ENCODE peak calls at places on chromosome 16, in seven cellular contexts. One of them, this sample, is unnamed.

GRCh38 chr16:89360760-89361435 is 129.5 kb downstream of the ANKRD11 start:
- DNase-seq in B cell: peak
- DNase-seq in MCF 10A: no peak
- DNase-seq in left ventricle myocardium inferior: no peak
- DNase-seq in fibroblast of pulmonary artery: no peak
- DNase-seq in AG04450: no peak
- DNase-seq in Peyer's patch: peak
- DNase-seq in this sample: no peak

GRCh38 chr16:64428463-64428862 is 693.4 kb downstream of the CDH11 start:
- DNase-seq in B cell: no peak
- DNase-seq in AG04450: peak
- DNase-seq in fibroblast of pulmonary artery: peak
- DNase-seq in Peyer's patch: no peak
- DNase-seq in left ventricle myocardium inferior: no peak
- DNase-seq in MCF 10A: peak
- DNase-seq in this sample: no peak

GRCh38 chr16:81608515-81609209 is 164.1 kb downstream of the CMIP start:
- DNase-seq in B cell: peak
- DNase-seq in MCF 10A: peak
- DNase-seq in Peyer's patch: no peak
- DNase-seq in AG04450: no peak
- DNase-seq in left ventricle myocardium inferior: no peak
- DNase-seq in fibroblast of pulmonary artery: peak
- DNase-seq in this sample: no peak

GRCh38 chr16:81451753-81452680 is 7.4 kb downstream of the CMIP start:
- DNase-seq in AG04450: no peak
- DNase-seq in fibroblast of pulmonary artery: peak
- DNase-seq in Peyer's patch: peak
- DNase-seq in left ventricle myocardium inferior: no peak
- DNase-seq in MCF 10A: no peak
- DNase-seq in B cell: no peak
- DNase-seq in this sample: no peak

GRCh38 chr16:23597003-23597756 is 1.1 kb upstream of the NDUFAB1 start:
- DNase-seq in AG04450: no peak
- DNase-seq in Peyer's patch: peak
- DNase-seq in MCF 10A: peak
- DNase-seq in left ventricle myocardium inferior: peak
- DNase-seq in fibroblast of pulmonary artery: peak
- DNase-seq in B cell: no peak
- DNase-seq in this sample: no peak

GRCh38 chr16:65744401-65744800 is 622.1 kb upstream of the CDH5 start:
- DNase-seq in MCF 10A: no peak
- DNase-seq in AG04450: no peak
- DNase-seq in fibroblast of pulmonary artery: no peak
- DNase-seq in left ventricle myocardium inferior: no peak
- DNase-seq in Peyer's patch: no peak
- DNase-seq in B cell: no peak
- DNase-seq in this sample: no peak

GRCh38 chr16:46976550-46976949 is 3.1 kb upstream of the DNAJA2 start:
- DNase-seq in AG04450: no peak
- DNase-seq in MCF 10A: peak
- DNase-seq in fibroblast of pulmonary artery: no peak
- DNase-seq in Peyer's patch: peak
- DNase-seq in left ventricle myocardium inferior: no peak
- DNase-seq in B cell: no peak
- DNase-seq in this sample: no peak

GRCh38 chr16:58126451-58126968 is 2.7 kb downstream of the CFAP20 start:
- DNase-seq in left ventricle myocardium inferior: no peak
- DNase-seq in MCF 10A: no peak
- DNase-seq in B cell: no peak
- DNase-seq in fibroblast of pulmonary artery: no peak
- DNase-seq in Peyer's patch: no peak
- DNase-seq in AG04450: no peak
- DNase-seq in this sample: no peak

GRCh38 chr16:88971371-88972097 is 5.5 kb downstream of the CBFA2T3 start:
- DNase-seq in B cell: peak
- DNase-seq in AG04450: no peak
- DNase-seq in Peyer's patch: peak
- DNase-seq in left ventricle myocardium inferior: peak
- DNase-seq in fibroblast of pulmonary artery: no peak
- DNase-seq in MCF 10A: no peak
- DNase-seq in this sample: no peak

GRCh38 chr16:81491522-81492188 is 47.0 kb downstream of the CMIP start:
- DNase-seq in Peyer's patch: no peak
- DNase-seq in fibroblast of pulmonary artery: peak
- DNase-seq in B cell: no peak
- DNase-seq in left ventricle myocardium inferior: no peak
- DNase-seq in AG04450: no peak
- DNase-seq in MCF 10A: peak
- DNase-seq in this sample: no peak

GRCh38 chr16:69930117-69930776 is 20.9 kb upstream of the CLEC18A start:
- DNase-seq in B cell: peak
- DNase-seq in fibroblast of pulmonary artery: peak
- DNase-seq in MCF 10A: peak
- DNase-seq in Peyer's patch: peak
- DNase-seq in AG04450: no peak
- DNase-seq in left ventricle myocardium inferior: peak
- DNase-seq in this sample: peak

GRCh38 chr16:28822520-28823290 is at the start of gene ATXN2L:
- DNase-seq in fibroblast of pulmonary artery: peak
- DNase-seq in AG04450: peak
- DNase-seq in Peyer's patch: peak
- DNase-seq in B cell: peak
- DNase-seq in MCF 10A: peak
- DNase-seq in left ventricle myocardium inferior: peak
- DNase-seq in this sample: peak
- TF ChIP-seq CTCF in fibroblast of pulmonary artery: no peak
- TF ChIP-seq CTCF in AG04450: no peak
- TF ChIP-seq CTCF in Peyer's patch: peak
- TF ChIP-seq CTCF in B cell: no peak
- TF ChIP-seq CTCF in MCF 10A: no peak
- TF ChIP-seq CTCF in left ventricle myocardium inferior: peak
- TF ChIP-seq CTCF in this sample: no peak

GRCh38 chr16:31430380-31431052 is 2.4 kb upstream of the COX6A2 start:
- DNase-seq in Peyer's patch: no peak
- DNase-seq in AG04450: no peak
- DNase-seq in fibroblast of pulmonary artery: no peak
- DNase-seq in left ventricle myocardium inferior: no peak
- DNase-seq in MCF 10A: no peak
- DNase-seq in B cell: no peak
- DNase-seq in this sample: no peak

GRCh38 chr16:31436221-31437045 is 6.2 kb downstream of the ZNF843 start:
- DNase-seq in left ventricle myocardium inferior: no peak
- DNase-seq in AG04450: no peak
- DNase-seq in MCF 10A: no peak
- DNase-seq in fibroblast of pulmonary artery: no peak
- DNase-seq in Peyer's patch: no peak
- DNase-seq in B cell: no peak
- DNase-seq in this sample: no peak

GRCh38 chr16:31438414-31438813 is 4.2 kb downstream of the ZNF843 start:
- DNase-seq in AG04450: no peak
- DNase-seq in fibroblast of pulmonary artery: no peak
- DNase-seq in MCF 10A: no peak
- DNase-seq in B cell: no peak
- DNase-seq in Peyer's patch: no peak
- DNase-seq in left ventricle myocardium inferior: no peak
- DNase-seq in this sample: no peak

GRCh38 chr16:31439519-31439918 is 3.1 kb downstream of the ZNF843 start:
- DNase-seq in Peyer's patch: no peak
- DNase-seq in MCF 10A: no peak
- DNase-seq in fibroblast of pulmonary artery: no peak
- DNase-seq in AG04450: no peak
- DNase-seq in left ventricle myocardium inferior: no peak
- DNase-seq in B cell: no peak
- DNase-seq in this sample: no peak

GRCh38 chr16:31435341-31436220 is 7.0 kb downstream of the ZNF843 start:
- DNase-seq in fibroblast of pulmonary artery: no peak
- DNase-seq in MCF 10A: no peak
- DNase-seq in B cell: no peak
- DNase-seq in Peyer's patch: no peak
- DNase-seq in AG04450: no peak
- DNase-seq in left ventricle myocardium inferior: no peak
- DNase-seq in this sample: no peak
- TF ChIP-seq CTCF in fibroblast of pulmonary artery: no peak
- TF ChIP-seq CTCF in MCF 10A: no peak
- TF ChIP-seq CTCF in B cell: no peak
- TF ChIP-seq CTCF in Peyer's patch: no peak
- TF ChIP-seq CTCF in AG04450: no peak
- TF ChIP-seq CTCF in left ventricle myocardium inferior: no peak
- TF ChIP-seq CTCF in this sample: no peak

DNA sequence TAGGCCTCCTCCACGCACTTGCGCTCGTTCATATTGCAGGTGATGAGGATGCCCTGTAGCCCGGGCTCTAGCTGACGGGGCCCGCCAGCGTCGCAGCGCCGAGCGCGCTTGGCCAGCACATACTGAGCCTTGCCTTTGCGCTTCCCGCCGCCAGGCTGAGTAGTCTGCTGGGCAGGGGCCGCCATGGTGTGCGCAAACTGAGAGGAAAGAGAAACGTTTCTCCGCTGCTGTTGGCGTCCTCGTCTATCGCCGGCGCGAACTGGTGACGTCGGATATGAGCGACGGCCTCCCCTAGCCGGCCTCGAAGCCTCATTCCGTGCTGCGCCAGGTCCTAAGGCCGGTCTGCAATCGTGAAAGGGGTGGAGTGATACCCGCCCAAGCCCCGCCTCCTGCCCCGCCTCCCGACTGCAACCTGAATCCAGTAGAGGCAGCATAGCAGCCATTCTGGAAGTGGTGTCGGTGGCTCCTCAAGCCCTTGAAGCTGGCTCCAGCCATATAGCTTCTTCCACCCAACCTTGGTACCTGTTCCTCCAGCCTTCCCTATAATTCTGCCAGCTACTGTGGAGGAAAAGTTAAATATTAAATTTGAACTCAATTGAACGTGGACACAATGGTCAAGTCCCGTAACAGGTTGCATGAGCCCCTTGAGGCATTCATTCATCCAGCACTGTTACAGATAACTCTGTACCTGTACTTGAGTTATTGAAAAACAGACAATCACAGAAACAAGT is at the start of gene THUMPD1:
- DNase-seq in Peyer's patch: peak
- DNase-seq in B cell: peak
- DNase-seq in MCF 10A: peak
- DNase-seq in fibroblast of pulmonary artery: peak
- DNase-seq in left ventricle myocardium inferior: peak
- DNase-seq in AG04450: peak
- DNase-seq in this sample: peak
- TF ChIP-seq CTCF in Peyer's patch: peak
- TF ChIP-seq CTCF in B cell: no peak
- TF ChIP-seq CTCF in MCF 10A: no peak
- TF ChIP-seq CTCF in fibroblast of pulmonary artery: peak
- TF ChIP-seq CTCF in left ventricle myocardium inferior: no peak
- TF ChIP-seq CTCF in AG04450: peak
- TF ChIP-seq CTCF in this sample: peak

DNA sequence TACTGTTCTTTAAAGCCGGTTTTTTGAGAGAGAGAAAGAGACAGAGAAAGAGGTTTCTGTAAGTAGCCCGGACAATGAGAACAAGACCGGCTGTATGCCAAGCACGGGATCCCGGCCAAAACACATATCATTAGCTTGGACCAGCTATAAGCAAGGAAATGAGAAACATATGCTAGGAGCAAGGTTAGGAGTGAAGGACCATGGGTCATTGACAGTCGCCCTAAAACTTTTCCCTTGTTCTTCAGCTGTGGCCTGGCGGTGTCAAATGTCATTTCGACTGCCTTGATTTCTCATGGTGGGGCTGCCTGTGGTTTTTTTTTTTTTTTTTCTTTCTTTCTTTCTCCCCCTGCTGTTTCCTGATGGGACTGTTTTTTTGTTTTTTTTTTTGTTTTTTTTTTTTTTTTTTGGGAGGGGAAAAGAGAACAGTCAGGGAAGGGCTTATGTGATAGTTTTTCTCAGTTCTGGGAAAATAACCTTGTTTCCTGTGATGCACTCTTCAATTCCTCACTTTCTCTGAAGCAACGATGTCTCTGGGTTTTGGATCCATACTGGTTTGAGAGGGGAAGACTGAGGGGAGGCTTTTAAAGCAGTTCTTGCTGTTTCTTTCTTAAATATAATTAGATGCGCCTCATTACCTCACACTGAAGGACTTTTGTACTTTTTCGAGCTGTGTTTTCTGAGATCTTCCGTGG is 124.8 kb upstream of the ZFHX3 start:
- DNase-seq in left ventricle myocardium inferior: peak
- DNase-seq in MCF 10A: peak
- DNase-seq in Peyer's patch: peak
- DNase-seq in B cell: no peak
- DNase-seq in fibroblast of pulmonary artery: peak
- DNase-seq in AG04450: peak
- DNase-seq in this sample: no peak
- TF ChIP-seq CTCF in left ventricle myocardium inferior: peak
- TF ChIP-seq CTCF in MCF 10A: peak
- TF ChIP-seq CTCF in Peyer's patch: no peak
- TF ChIP-seq CTCF in B cell: no peak
- TF ChIP-seq CTCF in fibroblast of pulmonary artery: peak
- TF ChIP-seq CTCF in AG04450: peak
- TF ChIP-seq CTCF in this sample: peak

DNA sequence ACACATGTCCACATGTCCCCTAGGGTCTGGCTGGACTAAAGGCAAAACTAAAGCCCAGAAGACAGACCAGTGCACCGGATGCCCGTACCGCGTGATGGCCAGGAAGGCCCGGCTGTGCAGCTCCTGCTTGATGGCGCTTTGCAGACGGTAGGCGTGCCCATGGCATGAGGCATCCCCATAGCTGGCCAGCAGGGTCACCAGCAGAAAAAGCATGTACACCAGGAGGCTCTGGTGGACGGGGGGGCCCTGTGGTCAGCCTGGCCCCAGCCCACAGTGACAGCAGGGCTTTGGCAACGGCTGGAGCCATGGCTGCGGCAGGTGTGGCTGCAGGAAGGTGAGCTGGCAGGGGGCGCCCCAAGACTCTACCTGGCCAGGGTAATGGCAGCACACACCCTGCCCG is 42.8 kb downstream of the PKD1 start:
- DNase-seq in MCF 10A: no peak
- DNase-seq in left ventricle myocardium inferior: no peak
- DNase-seq in AG04450: no peak
- DNase-seq in fibroblast of pulmonary artery: no peak
- DNase-seq in Peyer's patch: no peak
- DNase-seq in B cell: no peak
- DNase-seq in this sample: no peak
- TF ChIP-seq CTCF in MCF 10A: no peak
- TF ChIP-seq CTCF in left ventricle myocardium inferior: no peak
- TF ChIP-seq CTCF in AG04450: no peak
- TF ChIP-seq CTCF in fibroblast of pulmonary artery: no peak
- TF ChIP-seq CTCF in Peyer's patch: no peak
- TF ChIP-seq CTCF in B cell: no peak
- TF ChIP-seq CTCF in this sample: no peak

GRCh38 chr16:86093801-86094750 is 195.1 kb downstream of the IRF8 start:
- DNase-seq in left ventricle myocardium inferior: no peak
- DNase-seq in AG04450: no peak
- DNase-seq in Peyer's patch: peak
- DNase-seq in fibroblast of pulmonary artery: no peak
- DNase-seq in B cell: no peak
- DNase-seq in MCF 10A: no peak
- DNase-seq in this sample: no peak
- TF ChIP-seq CTCF in left ventricle myocardium inferior: no peak
- TF ChIP-seq CTCF in AG04450: no peak
- TF ChIP-seq CTCF in Peyer's patch: no peak
- TF ChIP-seq CTCF in fibroblast of pulmonary artery: no peak
- TF ChIP-seq CTCF in B cell: no peak
- TF ChIP-seq CTCF in MCF 10A: no peak
- TF ChIP-seq CTCF in this sample: peak

This sample was measured in progenitor cell of endocrine pancreas.